ENCODE peak calls at places on chromosomes 1 and 21, in six cellular contexts. P is COR-L47; L is mucosa of descending colon; M is hepatic stellate cell; F is activated naive CD8-positive, alpha-beta T cell treated with anti-CD3 and anti-CD28 coated beads, Interleukin-2, amount 10 ng/mL, durations not matched to agents 7 days and 5 days; E is left ventricle myocardium superior. O is an unnamed sample.
A peak's percentile ranks its signal among the peaks of the same experiment; 100 is the strongest.

GRCh38 chr1:204077979-204078696 is 5.2 kb downstream of the SOX13 start:
- DNase-seq in P (peak; percentile 48), L (no peak), M (peak; percentile 70), F (no peak), E (no peak), O (peak; percentile 86)

GRCh38 chr1:119758584-119758983 is 10.1 kb downstream of the HMGCS2 start:
- DNase-seq in P (no peak), L (no peak), M (no peak), F (no peak), E (no peak), O (no peak)

GRCh38 chr21:44436111-44436611 is 19.1 kb upstream of the LRRC3 start:
- DNase-seq in P (no peak), L (no peak), M (no peak), F (peak; percentile 20), E (no peak), O (no peak)

GRCh38 chr21:46322351-46323226 is 1.1 kb downstream of the C21orf58 start:
- DNase-seq in P (no peak), L (peak; percentile 27), M (peak; percentile 66), F (peak; percentile 48), E (no peak), O (peak; percentile 26)

GRCh38 chr21:39161064-39161463 is 22.2 kb downstream of the PSMG1 start:
- DNase-seq in P (no peak), L (no peak), M (no peak), F (no peak), E (no peak), O (no peak)

GRCh38 chr1:96843196-96843595 is 121.6 kb downstream of the PTBP2 start:
- DNase-seq in P (no peak), L (no peak), M (no peak), F (no peak), E (no peak), O (no peak)

GRCh38 chr1:201280884-201281283 is 2.4 kb upstream of the PKP1 start:
- DNase-seq in P (no peak), L (no peak), M (no peak), F (no peak), E (no peak), O (no peak)

GRCh38 chr1:13780780-13781179 is 80.8 kb downstream of the PRDM2 start:
- DNase-seq in P (no peak), L (no peak), M (no peak), F (no peak), E (no peak), O (no peak)

GRCh38 chr1:8284167-8284566 is 33.7 kb upstream of the SLC45A1 start:
- DNase-seq in P (no peak), L (no peak), M (no peak), F (no peak), E (no peak), O (no peak)

O was measured in NCI-H146.